ENCODE peak calls at places on chromosomes 6 and 20, in six cellular contexts. D is PC-9; H is GM13977; U is NCI-H1436; K is mucosa of descending colon; Z is activated T-helper 1 cell treated with anti-CD3 and anti-CD28 coated beads, Interleukin-12 subunit alpha, Interleukin-12 subunit beta, Interleukin-2, Interleukin-4 antibody, amounts not matched to agents 30 ng/mL and 10 ng/mL and 1 ng/mL, durations not matched to agents 14 hours and 24 hours and 36 hours. S is an unnamed sample.

GRCh38 chr6:149079911-149080501 is 237.5 kb upstream of the TAB2 start:
- DNase-seq in D (no peak), H (no peak), U (no peak), K (no peak), Z (no peak), S (peak; percentile 8)

GRCh38 chr20:53925651-53926401 is 144.6 kb downstream of the BCAS1 start:
- DNase-seq in D (no peak), H (no peak), U (no peak), K (no peak), Z (no peak), S (no peak)

GRCh38 chr6:137951064-137951597 is 84.1 kb downstream of the TNFAIP3 start:
- DNase-seq in D (no peak), H (peak; percentile 27), U (no peak), K (no peak), Z (no peak), S (no peak)

GRCh38 chr6:106309766-106310373 is 15.7 kb downstream of the ATG5 start:
- DNase-seq in D (no peak), H (no peak), U (no peak), K (no peak), Z (no peak), S (peak; percentile 12)

GRCh38 chr20:44686934-44687333 is 28.2 kb upstream of the CCN5 start:
- DNase-seq in D (no peak), H (no peak), U (no peak), K (no peak), Z (no peak), S (no peak)

GRCh38 chr6:151112130-151112529 is 127.6 kb upstream of the AKAP12 start:
- DNase-seq in D (no peak), H (no peak), U (no peak), K (no peak), Z (no peak), S (no peak)

GRCh38 chr6:165090206-165090605 is 219.2 kb downstream of the C6orf118 start:
- DNase-seq in D (no peak), H (no peak), U (no peak), K (no peak), Z (no peak), S (no peak)

GRCh38 chr20:58906111-58906510 is 53.6 kb downstream of the GNAS start:
- DNase-seq in D (no peak), H (no peak), U (no peak), K (no peak), Z (no peak), S (no peak)

GRCh38 chr6:64254558-64254957 is 619.0 kb downstream of the PHF3 start:
- DNase-seq in D (no peak), H (no peak), U (no peak), K (no peak), Z (no peak), S (no peak)

GRCh38 chr6:27178001-27178730 is 69.3 kb upstream of the PRSS16 start:
- DNase-seq in D (peak; percentile 70), H (peak; percentile 14), U (no peak), K (peak; percentile 64), Z (peak; percentile 42), S (no peak)

GRCh38 chr20:37681384-37681977 is 12.3 kb upstream of the CTNNBL1 start:
- DNase-seq in D (no peak), H (no peak), U (no peak), K (no peak), Z (no peak), S (no peak)

GRCh38 chr6:144321839-144322591 is 36.9 kb downstream of the UTRN start:
- DNase-seq in D (no peak), H (no peak), U (no peak), K (no peak), Z (no peak), S (peak; percentile 47)

GRCh38 chr6:43840490-43841218 is 70.6 kb downstream of the VEGFA start:
- DNase-seq in D (no peak), H (no peak), U (no peak), K (no peak), Z (no peak), S (no peak)

GRCh38 chr6:42527204-42527603 is 36.6 kb upstream of the UBR2 start:
- DNase-seq in D (no peak), H (no peak), U (no peak), K (no peak), Z (no peak), S (no peak)

GRCh38 chr6:88339816-88340215 is 173.7 kb upstream of the CNR1 start:
- DNase-seq in D (no peak), H (no peak), U (no peak), K (no peak), Z (no peak), S (no peak)

GRCh38 chr20:53578492-53579222 is 15.0 kb downstream of the ZNF217 start:
- DNase-seq in D (peak; percentile 61), H (peak; percentile 69), U (peak; percentile 74), K (peak; percentile 93), Z (peak; percentile 62), S (peak; percentile 36)